ENCODE peak calls at places on chromosomes 13 and 19, in ten cellular contexts. One of them, this sample, is unnamed.

GRCh38 chr13:44223785-44224432 is 149.7 kb upstream of the SERP2 start:
- DNase-seq in Calu3: no peak
- DNase-seq in B cell: no peak
- DNase-seq in AG09309: no peak
- DNase-seq in lower leg skin: no peak
- DNase-seq in AG09319: no peak
- DNase-seq in tibial nerve: no peak
- DNase-seq in pancreas: no peak
- DNase-seq in epithelial cell of proximal tubule: no peak
- DNase-seq in cardiac fibroblast: no peak
- DNase-seq in this sample: no peak

GRCh38 chr13:98239156-98240076 is 62.3 kb upstream of the RNF113B start:
- DNase-seq in B cell: no peak
- DNase-seq in tibial nerve: no peak
- DNase-seq in cardiac fibroblast: no peak
- DNase-seq in pancreas: no peak
- DNase-seq in lower leg skin: no peak
- DNase-seq in AG09309: no peak
- DNase-seq in epithelial cell of proximal tubule: no peak
- DNase-seq in AG09319: no peak
- DNase-seq in Calu3: no peak
- DNase-seq in this sample: no peak

GRCh38 chr13:34035676-34036325 is 217.9 kb downstream of the RFC3 start:
- DNase-seq in AG09319: no peak
- DNase-seq in tibial nerve: no peak
- DNase-seq in AG09309: no peak
- DNase-seq in lower leg skin: no peak
- DNase-seq in Calu3: peak
- DNase-seq in cardiac fibroblast: no peak
- DNase-seq in pancreas: no peak
- DNase-seq in B cell: no peak
- DNase-seq in epithelial cell of proximal tubule: no peak
- DNase-seq in this sample: no peak

GRCh38 chr13:44759723-44760360 is 183.7 kb upstream of the TSC22D1 start:
- DNase-seq in pancreas: peak
- DNase-seq in AG09309: no peak
- DNase-seq in epithelial cell of proximal tubule: no peak
- DNase-seq in Calu3: peak
- DNase-seq in lower leg skin: no peak
- DNase-seq in cardiac fibroblast: no peak
- DNase-seq in B cell: no peak
- DNase-seq in tibial nerve: no peak
- DNase-seq in AG09319: no peak
- DNase-seq in this sample: no peak

GRCh38 chr19:10766681-10767201 is 48.9 kb downstream of the DNM2 start:
- DNase-seq in AG09319: no peak
- DNase-seq in epithelial cell of proximal tubule: no peak
- DNase-seq in Calu3: peak
- DNase-seq in cardiac fibroblast: peak
- DNase-seq in AG09309: no peak
- DNase-seq in B cell: no peak
- DNase-seq in pancreas: peak
- DNase-seq in tibial nerve: no peak
- DNase-seq in lower leg skin: no peak
- DNase-seq in this sample: no peak

GRCh38 chr19:55697698-55698097 is 22.7 kb downstream of the EPN1 start:
- DNase-seq in AG09319: no peak
- DNase-seq in epithelial cell of proximal tubule: no peak
- DNase-seq in AG09309: no peak
- DNase-seq in cardiac fibroblast: no peak
- DNase-seq in pancreas: no peak
- DNase-seq in lower leg skin: peak
- DNase-seq in Calu3: no peak
- DNase-seq in B cell: no peak
- DNase-seq in tibial nerve: no peak
- DNase-seq in this sample: no peak

GRCh38 chr13:78657699-78658629 is 991 bp downstream of the OBI1 start:
- DNase-seq in epithelial cell of proximal tubule: no peak
- DNase-seq in B cell: no peak
- DNase-seq in lower leg skin: no peak
- DNase-seq in AG09319: no peak
- DNase-seq in Calu3: no peak
- DNase-seq in AG09309: no peak
- DNase-seq in tibial nerve: no peak
- DNase-seq in pancreas: no peak
- DNase-seq in cardiac fibroblast: peak
- DNase-seq in this sample: no peak

GRCh38 chr19:35206855-35207254 is 21.7 kb downstream of the FAM187B start:
- DNase-seq in AG09319: no peak
- DNase-seq in pancreas: no peak
- DNase-seq in Calu3: no peak
- DNase-seq in AG09309: no peak
- DNase-seq in lower leg skin: no peak
- DNase-seq in B cell: no peak
- DNase-seq in tibial nerve: no peak
- DNase-seq in epithelial cell of proximal tubule: no peak
- DNase-seq in cardiac fibroblast: no peak
- DNase-seq in this sample: no peak

GRCh38 chr19:10142701-10143375 is 23.1 kb upstream of the EIF3G start:
- DNase-seq in lower leg skin: no peak
- DNase-seq in AG09319: no peak
- DNase-seq in AG09309: no peak
- DNase-seq in B cell: no peak
- DNase-seq in cardiac fibroblast: no peak
- DNase-seq in pancreas: no peak
- DNase-seq in Calu3: no peak
- DNase-seq in epithelial cell of proximal tubule: no peak
- DNase-seq in tibial nerve: no peak
- DNase-seq in this sample: no peak

GRCh38 chr13:45341799-45342584 is 1.0 kb upstream of the TPT1 start:
- DNase-seq in cardiac fibroblast: peak
- DNase-seq in AG09319: no peak
- DNase-seq in AG09309: no peak
- DNase-seq in epithelial cell of proximal tubule: no peak
- DNase-seq in tibial nerve: peak
- DNase-seq in B cell: no peak
- DNase-seq in pancreas: no peak
- DNase-seq in lower leg skin: peak
- DNase-seq in Calu3: peak
- DNase-seq in this sample: no peak

GRCh38 chr13:113205428-113205931 is 3.0 kb downstream of the PCID2 start:
- DNase-seq in lower leg skin: no peak
- DNase-seq in B cell: no peak
- DNase-seq in cardiac fibroblast: peak
- DNase-seq in AG09319: no peak
- DNase-seq in epithelial cell of proximal tubule: no peak
- DNase-seq in Calu3: no peak
- DNase-seq in tibial nerve: no peak
- DNase-seq in AG09309: no peak
- DNase-seq in pancreas: no peak
- DNase-seq in this sample: no peak

GRCh38 chr19:37551123-37551993 is 43.2 kb downstream of the ZNF571 start:
- DNase-seq in B cell: peak
- DNase-seq in pancreas: no peak
- DNase-seq in tibial nerve: no peak
- DNase-seq in AG09319: peak
- DNase-seq in epithelial cell of proximal tubule: no peak
- DNase-seq in AG09309: no peak
- DNase-seq in Calu3: no peak
- DNase-seq in cardiac fibroblast: peak
- DNase-seq in lower leg skin: peak
- DNase-seq in this sample: no peak

GRCh38 chr13:98144501-98145350 is 1.8 kb downstream of the FARP1 start:
- DNase-seq in pancreas: no peak
- DNase-seq in lower leg skin: no peak
- DNase-seq in B cell: no peak
- DNase-seq in AG09309: peak
- DNase-seq in AG09319: no peak
- DNase-seq in tibial nerve: no peak
- DNase-seq in Calu3: peak
- DNase-seq in epithelial cell of proximal tubule: no peak
- DNase-seq in cardiac fibroblast: peak
- DNase-seq in this sample: peak

GRCh38 chr19:55156202-55157063 is 1.1 kb downstream of the TNNI3 start:
- DNase-seq in Calu3: peak
- DNase-seq in cardiac fibroblast: peak
- DNase-seq in tibial nerve: no peak
- DNase-seq in epithelial cell of proximal tubule: no peak
- DNase-seq in AG09309: no peak
- DNase-seq in lower leg skin: peak
- DNase-seq in B cell: no peak
- DNase-seq in pancreas: peak
- DNase-seq in AG09319: no peak
- DNase-seq in this sample: peak

GRCh38 chr13:105336706-105337582 is 1198.5 kb downstream of the EFNB2 start:
- DNase-seq in AG09319: no peak
- DNase-seq in pancreas: no peak
- DNase-seq in tibial nerve: peak
- DNase-seq in AG09309: peak
- DNase-seq in B cell: no peak
- DNase-seq in epithelial cell of proximal tubule: no peak
- DNase-seq in cardiac fibroblast: peak
- DNase-seq in lower leg skin: no peak
- DNase-seq in Calu3: no peak
- DNase-seq in this sample: no peak

GRCh38 chr19:5338661-5339469 is 1.7 kb downstream of the PTPRS start:
- DNase-seq in pancreas: no peak
- DNase-seq in Calu3: no peak
- DNase-seq in cardiac fibroblast: no peak
- DNase-seq in B cell: no peak
- DNase-seq in AG09309: no peak
- DNase-seq in AG09319: no peak
- DNase-seq in tibial nerve: no peak
- DNase-seq in epithelial cell of proximal tubule: no peak
- DNase-seq in lower leg skin: no peak
- DNase-seq in this sample: peak

GRCh38 chr13:40316301-40316700 is 350.1 kb downstream of the FOXO1 start:
- DNase-seq in lower leg skin: no peak
- DNase-seq in AG09319: no peak
- DNase-seq in B cell: no peak
- DNase-seq in tibial nerve: no peak
- DNase-seq in AG09309: no peak
- DNase-seq in Calu3: no peak
- DNase-seq in pancreas: no peak
- DNase-seq in cardiac fibroblast: no peak
- DNase-seq in epithelial cell of proximal tubule: no peak
- DNase-seq in this sample: no peak

GRCh38 chr13:64471916-64472315 is 2758.2 kb downstream of the PCDH9 start:
- DNase-seq in AG09319: no peak
- DNase-seq in Calu3: no peak
- DNase-seq in AG09309: peak
- DNase-seq in pancreas: no peak
- DNase-seq in B cell: no peak
- DNase-seq in tibial nerve: no peak
- DNase-seq in epithelial cell of proximal tubule: no peak
- DNase-seq in cardiac fibroblast: peak
- DNase-seq in lower leg skin: no peak
- DNase-seq in this sample: no peak
- TF ChIP-seq CTCF in AG09319: peak
- TF ChIP-seq CTCF in Calu3: no peak
- TF ChIP-seq CTCF in AG09309: peak
- TF ChIP-seq CTCF in pancreas: no peak
- TF ChIP-seq CTCF in B cell: no peak
- TF ChIP-seq CTCF in tibial nerve: no peak
- TF ChIP-seq CTCF in epithelial cell of proximal tubule: peak
- TF ChIP-seq CTCF in cardiac fibroblast: peak
- TF ChIP-seq CTCF in lower leg skin: no peak
- TF ChIP-seq CTCF in this sample: peak

DNA sequence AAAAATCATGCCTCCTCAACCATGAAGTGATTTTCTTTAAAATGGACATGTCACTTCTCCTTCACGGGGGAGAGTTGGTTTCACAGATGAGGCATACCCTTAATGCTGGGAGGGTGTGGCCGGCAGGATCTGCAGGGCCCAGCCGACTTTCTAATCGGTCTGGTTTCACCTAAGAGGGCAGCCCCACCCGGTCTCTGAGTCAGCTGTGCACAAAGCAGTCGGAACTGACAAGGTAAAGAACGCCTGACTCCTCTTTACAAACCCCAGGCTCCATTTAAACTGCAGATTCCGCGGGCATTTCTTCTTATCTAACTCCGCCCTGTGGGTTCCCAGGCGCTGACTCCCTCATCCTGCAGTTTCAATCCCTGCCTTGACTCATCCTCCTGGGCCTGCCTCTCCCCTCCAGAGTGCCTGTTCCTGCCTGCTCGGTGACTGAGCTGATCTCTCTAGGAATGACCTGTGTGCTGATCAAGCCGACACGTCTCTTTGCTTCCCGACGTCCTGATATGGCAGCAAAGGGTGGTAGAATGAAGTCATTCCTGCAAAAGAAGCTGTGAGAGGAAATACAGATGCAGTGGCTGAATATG is 63.4 kb downstream of the EFNB2 start:
- DNase-seq in epithelial cell of proximal tubule: peak
- DNase-seq in pancreas: no peak
- DNase-seq in lower leg skin: no peak
- DNase-seq in AG09309: peak
- DNase-seq in B cell: no peak
- DNase-seq in cardiac fibroblast: peak
- DNase-seq in AG09319: no peak
- DNase-seq in tibial nerve: no peak
- DNase-seq in Calu3: peak
- DNase-seq in this sample: no peak
- TF ChIP-seq CTCF in epithelial cell of proximal tubule: no peak
- TF ChIP-seq CTCF in pancreas: no peak
- TF ChIP-seq CTCF in lower leg skin: no peak
- TF ChIP-seq CTCF in AG09309: no peak
- TF ChIP-seq CTCF in B cell: no peak
- TF ChIP-seq CTCF in cardiac fibroblast: no peak
- TF ChIP-seq CTCF in AG09319: no peak
- TF ChIP-seq CTCF in tibial nerve: no peak
- TF ChIP-seq CTCF in Calu3: no peak
- TF ChIP-seq CTCF in this sample: no peak

DNA sequence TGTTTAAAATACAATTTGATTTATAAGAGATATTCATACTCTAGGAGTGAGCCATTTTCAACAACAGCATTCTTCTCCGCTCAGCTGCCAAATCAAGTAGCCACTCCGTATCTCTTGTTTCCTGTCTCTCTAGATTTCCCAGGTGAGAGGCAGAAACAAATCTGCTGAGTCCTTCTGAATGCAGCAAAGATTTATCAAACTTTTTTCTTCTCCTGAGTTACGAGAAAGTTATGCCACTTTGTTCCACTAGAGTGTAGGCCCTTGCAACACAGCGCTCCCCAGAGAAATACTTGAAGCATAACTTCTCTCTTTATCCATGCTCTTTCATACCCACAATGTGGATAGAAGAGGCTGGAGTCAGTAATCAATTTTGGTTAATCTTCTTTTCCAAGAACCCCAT is 1960.8 kb downstream of the OLFM4 start:
- DNase-seq in Calu3: no peak
- DNase-seq in AG09319: no peak
- DNase-seq in cardiac fibroblast: no peak
- DNase-seq in B cell: no peak
- DNase-seq in pancreas: no peak
- DNase-seq in AG09309: no peak
- DNase-seq in tibial nerve: no peak
- DNase-seq in lower leg skin: no peak
- DNase-seq in epithelial cell of proximal tubule: no peak
- DNase-seq in this sample: no peak
- TF ChIP-seq CTCF in Calu3: no peak
- TF ChIP-seq CTCF in AG09319: no peak
- TF ChIP-seq CTCF in cardiac fibroblast: no peak
- TF ChIP-seq CTCF in B cell: no peak
- TF ChIP-seq CTCF in pancreas: no peak
- TF ChIP-seq CTCF in AG09309: no peak
- TF ChIP-seq CTCF in tibial nerve: no peak
- TF ChIP-seq CTCF in lower leg skin: no peak
- TF ChIP-seq CTCF in epithelial cell of proximal tubule: no peak
- TF ChIP-seq CTCF in this sample: peak

GRCh38 chr13:91836554-91836953 is 438.1 kb downstream of the GPC5 start:
- DNase-seq in B cell: no peak
- DNase-seq in pancreas: no peak
- DNase-seq in lower leg skin: no peak
- DNase-seq in AG09309: no peak
- DNase-seq in cardiac fibroblast: no peak
- DNase-seq in AG09319: no peak
- DNase-seq in tibial nerve: no peak
- DNase-seq in Calu3: no peak
- DNase-seq in epithelial cell of proximal tubule: no peak
- DNase-seq in this sample: no peak
- TF ChIP-seq CTCF in B cell: no peak
- TF ChIP-seq CTCF in pancreas: no peak
- TF ChIP-seq CTCF in lower leg skin: no peak
- TF ChIP-seq CTCF in AG09309: no peak
- TF ChIP-seq CTCF in cardiac fibroblast: no peak
- TF ChIP-seq CTCF in AG09319: no peak
- TF ChIP-seq CTCF in tibial nerve: no peak
- TF ChIP-seq CTCF in Calu3: no peak
- TF ChIP-seq CTCF in epithelial cell of proximal tubule: no peak
- TF ChIP-seq CTCF in this sample: no peak